ENCODE peak calls at places on chromosome 22, in four cellular contexts. S is transverse colon, I is stomach, D is prostate gland. Q is an unnamed sample.

GRCh38 chr22:35350539-35351503 is 30.1 kb upstream of the HMOX1 start:
- DNase-seq in D (peak; percentile 91), S (peak; percentile 95), I (peak; percentile 92), Q (peak; percentile 92)

GRCh38 chr22:43862074-43862881 is at the start of gene SULT4A1:
- DNase-seq in S (no peak), D (no peak), I (no peak), Q (peak; percentile 78)

GRCh38 chr22:38298312-38299000 is 18.8 kb downstream of the CSNK1E start:
- DNase-seq in S (no peak), D (no peak), I (no peak), Q (peak; percentile 53)

GRCh38 chr22:48223488-48224190 is 1461.2 kb downstream of the TBC1D22A start:
- DNase-seq in S (no peak), D (no peak), I (no peak), Q (no peak)

GRCh38 chr22:38802671-38803121 is 8.8 kb upstream of the DNAL4 start:
- DNase-seq in D (peak; percentile 24), I (peak; percentile 35), S (peak; percentile 33), Q (peak; percentile 70)

GRCh38 chr22:33605201-33605600 is 315.1 kb downstream of the LARGE1 start:
- DNase-seq in I (no peak), S (no peak), D (no peak), Q (no peak)

GRCh38 chr22:42171946-42172345 is 41.3 kb upstream of the CYP2D6 start:
- DNase-seq in D (no peak), I (no peak), S (no peak), Q (no peak)

GRCh38 chr22:35313311-35314121 is 13.8 kb downstream of the TOM1 start:
- DNase-seq in D (no peak), S (no peak), I (peak; percentile 24), Q (no peak)

GRCh38 chr22:41526802-41527799 is 17.2 kb downstream of the POLR3H start:
- DNase-seq in D (no peak), I (peak; percentile 65), S (peak; percentile 55), Q (peak; percentile 70)

GRCh38 chr22:38733329-38734202 is 22.2 kb downstream of the SUN2 start:
- DNase-seq in I (peak; percentile 77), D (peak; percentile 67), S (peak; percentile 70), Q (peak; percentile 76)

GRCh38 chr22:23677701-23677995 is 13.2 kb upstream of the RGL4 start:
- DNase-seq in D (no peak), I (no peak), S (no peak), Q (peak; percentile 9)

DNA sequence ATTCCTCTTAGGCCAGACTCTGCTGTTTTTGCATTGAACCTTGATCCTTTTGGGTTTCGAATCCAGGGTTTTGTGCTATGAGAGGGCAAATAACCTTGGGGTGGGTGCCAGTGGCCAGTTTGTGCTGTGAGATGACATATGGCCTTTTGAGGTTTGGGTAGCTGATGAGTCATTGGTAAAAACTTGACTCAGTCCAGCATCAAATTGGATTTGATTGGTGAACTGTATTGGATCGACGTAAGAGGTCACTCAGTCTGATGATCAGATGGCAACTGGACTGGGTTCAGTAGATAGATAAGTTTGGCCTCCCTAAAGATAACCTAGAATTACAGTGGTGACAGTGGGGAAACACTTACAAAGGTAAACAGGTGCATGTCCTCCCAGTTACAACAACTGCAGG is 41.0 kb upstream of the XKR3 start:
- DNase-seq in D (no peak), I (no peak), S (no peak), Q (no peak)
- H3K27me3 ChIP-seq in D (no peaks in the 10 kb centered on the region), I (no peaks in the 10 kb centered on the region), S (no peaks in the 10 kb centered on the region), Q (no peaks in the 10 kb centered on the region)

DNA sequence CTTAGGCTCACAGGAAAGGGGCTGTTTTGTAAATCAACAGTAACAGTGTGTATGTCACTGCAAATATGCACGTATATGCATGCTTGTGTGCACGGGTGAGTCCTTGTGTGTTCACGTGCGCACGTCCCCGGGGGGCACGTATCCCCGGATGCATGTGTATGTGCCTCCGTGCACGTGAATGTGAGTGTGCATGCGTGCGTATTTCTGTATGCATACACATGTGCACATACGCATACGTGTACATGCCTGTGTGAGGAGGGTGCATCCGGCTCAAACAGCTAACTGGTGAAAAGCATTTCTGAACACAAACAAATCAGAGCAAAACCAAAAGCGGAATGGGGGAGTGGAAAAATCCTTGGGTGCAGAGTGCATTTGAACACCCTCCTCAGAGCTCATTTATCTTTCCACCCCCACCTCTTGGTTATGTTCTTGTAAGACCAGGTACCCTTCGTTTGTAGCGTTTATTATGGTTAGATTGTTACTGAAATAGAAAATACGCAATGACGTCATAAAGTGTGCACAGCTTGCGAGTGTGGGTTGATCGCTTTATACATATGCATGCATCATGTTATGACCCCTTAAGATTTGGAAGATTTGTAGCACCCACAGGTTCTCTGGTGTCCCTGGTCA is 7.0 kb downstream of the ARSA start:
- DNase-seq in S (peak; percentile 45), I (no peak), D (no peak), Q (no peak)
- TF ChIP-seq POLR2AphosphoS5 in S (no peak), I (no peak), D (no peak), Q (no peak)

DNA sequence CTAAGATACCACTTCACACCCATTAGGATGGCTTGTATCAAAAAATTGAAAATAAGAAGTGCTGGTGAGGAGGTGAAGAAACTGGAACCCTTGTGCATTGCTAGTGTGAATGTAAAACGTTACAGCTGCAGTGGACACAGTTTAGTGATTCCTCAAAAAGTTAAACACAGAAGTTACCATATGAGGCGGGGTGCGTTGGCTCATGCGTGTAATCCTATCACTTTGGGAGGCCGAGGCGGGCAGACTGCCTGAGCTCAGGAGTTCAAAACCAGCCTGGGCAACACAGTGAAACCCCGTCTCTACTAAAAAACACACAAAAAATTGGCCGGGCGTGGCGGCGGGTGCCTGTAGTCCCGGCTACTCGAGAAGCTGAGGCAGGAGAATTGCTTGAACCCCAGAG is 43.5 kb downstream of the SGSM3 start:
- DNase-seq in D (no peak), I (no peak), S (no peak), Q (no peak)
- H3K27ac ChIP-seq in D (no peak overlapping the region), I (no peak overlapping the region), S (peak overlapping the region; percentile 57), Q (no peak overlapping the region)

DNA sequence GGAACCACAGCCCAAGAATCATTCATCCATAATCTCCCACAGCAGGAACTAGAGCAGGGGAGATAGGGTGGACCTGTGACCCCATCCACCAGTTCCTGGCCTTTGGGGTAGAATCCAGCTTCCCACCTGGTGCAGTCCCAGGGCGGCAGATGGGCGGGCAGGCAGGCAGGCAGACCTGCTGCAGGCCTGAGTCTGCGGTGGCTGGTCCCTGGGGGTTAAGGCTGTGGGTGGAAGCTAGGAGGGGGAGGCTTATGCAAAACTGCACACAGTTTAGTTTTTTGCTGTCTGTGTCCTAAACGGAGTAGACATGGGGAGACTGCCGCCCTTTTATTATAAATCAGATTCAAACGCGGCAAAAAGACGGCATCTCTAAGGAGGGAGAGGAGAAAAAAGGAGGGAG is 4.5 kb upstream of the NEFH start:
- DNase-seq in I (no peak), D (no peak), S (no peak), Q (no peak)
- H3K27me3 ChIP-seq in I (peaks cover 39% of the 10 kb centered on the region), D (peaks cover 4% of the 10 kb centered on the region), S (peaks cover 48% of the 10 kb centered on the region), Q (peaks cover 34% of the 10 kb centered on the region)

GRCh38 chr22:27238935-27239510 is 562.5 kb downstream of the MN1 start:
- DNase-seq in D (no peak), S (no peak), I (no peak), Q (no peak)
- TF ChIP-seq POLR2AphosphoS5 in D (no peak), S (no peak), I (peak; percentile 64), Q (no peak)

GRCh38 chr22:22074634-22075381 is 92.2 kb upstream of the TOP3B start:
- DNase-seq in S (no peak), D (no peak), I (no peak), Q (no peak)

GRCh38 chr22:22073769-22074561 is 91.4 kb upstream of the TOP3B start:
- DNase-seq in S (no peak), D (no peak), I (no peak), Q (no peak)

GRCh38 chr22:22076361-22076760 is 93.8 kb upstream of the TOP3B start:
- DNase-seq in D (no peak), S (no peak), I (no peak), Q (no peak)

GRCh38 chr22:22076937-22077703 is 94.5 kb upstream of the TOP3B start:
- DNase-seq in I (no peak), D (no peak), S (no peak), Q (no peak)

GRCh38 chr22:22075382-22076163 is 93.0 kb upstream of the TOP3B start:
- DNase-seq in D (no peak), S (no peak), I (no peak), Q (no peak)
- H3K27ac ChIP-seq in D (no peak overlapping the region), S (no peak overlapping the region), I (no peak overlapping the region), Q (no peak overlapping the region)

GRCh38 chr22:20435436-20436308 is 2.0 kb downstream of the SCARF2 start:
- DNase-seq in D (no peak), I (no peak), S (no peak), Q (no peak)
- H3K27me3 ChIP-seq in D (no peaks in the 10 kb centered on the region), I (peaks cover 50% of the 10 kb centered on the region), S (peaks cover 79% of the 10 kb centered on the region), Q (peaks cover 89% of the 10 kb centered on the region)

GRCh38 chr22:50341977-50342650 is 1.0 kb upstream of the PPP6R2 start:
- DNase-seq in D (peak; percentile 85), I (peak; percentile 94), S (peak; percentile 92), Q (peak; percentile 97)
- TF ChIP-seq POLR2AphosphoS5 in D (peak; percentile 50), I (no peak), S (no peak), Q (no peak)

DNA sequence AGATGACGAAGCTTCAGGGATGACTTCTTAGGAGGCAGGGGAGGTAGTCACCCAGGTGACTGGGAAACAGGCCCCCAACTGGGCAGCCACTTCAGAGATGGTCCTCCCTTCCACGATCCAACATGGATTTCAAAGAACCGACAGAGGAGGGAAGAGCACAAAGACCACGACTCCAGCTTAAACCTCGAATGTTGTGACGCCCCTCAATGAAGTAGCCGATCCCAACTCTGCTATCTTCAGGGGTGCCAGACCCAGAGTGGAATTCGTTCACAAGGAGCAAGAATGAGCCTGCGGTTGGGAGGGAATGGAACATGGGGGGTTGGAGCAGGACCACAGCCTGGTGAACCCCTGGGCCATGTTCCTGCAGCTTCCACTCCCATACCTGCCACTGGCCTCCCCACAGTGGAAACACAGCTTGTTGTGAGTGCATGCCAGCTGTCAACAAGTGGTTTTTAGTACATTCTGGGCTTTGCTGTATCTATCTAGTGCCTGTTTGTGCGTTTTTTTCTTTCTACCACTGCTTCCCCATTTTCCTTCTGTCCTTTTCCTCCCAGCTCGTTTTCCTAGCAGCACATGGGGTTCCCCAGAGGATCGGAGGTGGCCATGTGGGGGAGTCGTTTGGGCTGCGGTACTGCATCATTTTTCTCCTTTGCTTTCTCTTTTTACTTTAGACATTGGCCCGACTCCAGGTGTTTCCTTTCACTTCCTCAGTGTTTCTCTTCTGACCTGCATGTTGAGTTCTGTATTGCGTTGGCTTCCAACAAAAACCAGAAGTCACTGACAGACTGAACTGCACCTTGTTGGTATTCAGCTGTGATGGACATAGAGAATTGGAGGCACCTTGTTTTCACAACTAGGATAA is 65.8 kb downstream of the MORC2 start:
- DNase-seq in D (no peak), I (peak; percentile 18), S (no peak), Q (no peak)
- H3K27ac ChIP-seq in D (no peak overlapping the region), I (no peak overlapping the region), S (no peak overlapping the region), Q (no peak overlapping the region)

Q was measured in GM23338.